ENCODE peak calls at places on chromosomes 11 and 22, in eight cellular contexts. J, Q, D, N, C, W, R and E are unnamed samples.
A peak's percentile ranks its signal among the peaks of the same experiment; 100 is the strongest.

GRCh38 chr11:11243258-11243789 is 109.7 kb downstream of the CSNK2A3 start:
- DNase-seq in Q (no peak), R (no peak), W (no peak), D (no peak), J (no peak), N (no peak), C (no peak), E (no peak)

GRCh38 chr11:44963948-44964347 is 13.3 kb upstream of the TP53I11 start:
- DNase-seq in Q (no peak), N (no peak), D (no peak), J (no peak), R (no peak), W (no peak), C (no peak), E (no peak)

GRCh38 chr11:43542734-43543133 is 137.8 kb upstream of the HSD17B12 start:
- DNase-seq in J (no peak), D (no peak), R (no peak), N (no peak), C (no peak), Q (no peak), W (no peak), E (no peak)

GRCh38 chr11:67248653-67249052 is 17.6 kb upstream of the GRK2 start:
- DNase-seq in D (no peak), W (no peak), R (no peak), C (no peak), N (no peak), J (no peak), Q (no peak), E (no peak)

GRCh38 chr22:18156878-18157713 is 7.1 kb downstream of the USP18 start:
- DNase-seq in D (peak; percentile 58), W (peak; percentile 80), C (peak; percentile 70), R (peak; percentile 98), Q (peak; percentile 14), J (peak; percentile 81), N (peak; percentile 28), E (peak; percentile 63)

GRCh38 chr11:12272821-12273617 is 104.4 kb upstream of the PARVA start:
- DNase-seq in W (no peak), D (no peak), J (no peak), Q (no peak), C (no peak), N (no peak), R (peak; percentile 36), E (no peak)

GRCh38 chr11:19864141-19865120 is 151.8 kb downstream of the NAV2 start:
- DNase-seq in Q (peak; percentile 18), W (peak; percentile 80), J (no peak), D (no peak), R (no peak), C (no peak), N (no peak), E (no peak)

GRCh38 chr11:4464216-4465159 is 15.4 kb downstream of the OR52K2 start:
- DNase-seq in R (no peak), D (no peak), N (no peak), Q (no peak), C (no peak), J (no peak), W (no peak), E (peak; percentile 8)

GRCh38 chr11:11524436-11525038 is 97.3 kb downstream of the GALNT18 start:
- DNase-seq in J (no peak), W (no peak), R (no peak), Q (no peak), C (no peak), N (no peak), D (no peak), E (no peak)

GRCh38 chr11:1570896-1571759 is 943 bp downstream of the DUSP8 start:
- DNase-seq in N (no peak), Q (peak; percentile 78), J (no peak), D (no peak), R (no peak), W (no peak), C (no peak), E (no peak)

GRCh38 chr11:74683279-74683871 is 47.9 kb downstream of the CHRDL2 start:
- DNase-seq in N (no peak), R (no peak), D (no peak), J (peak; percentile 9), W (no peak), Q (no peak), C (no peak), E (no peak)

GRCh38 chr22:27154717-27155116 is 497.3 kb downstream of the MIAT start:
- DNase-seq in D (no peak), J (no peak), C (no peak), R (no peak), N (no peak), W (peak; percentile 65), Q (no peak), E (no peak)

GRCh38 chr22:23904855-23905254 is 10.7 kb downstream of the MIF start:
- DNase-seq in R (no peak), C (peak; percentile 56), D (no peak), W (no peak), Q (no peak), J (no peak), N (no peak), E (no peak)

GRCh38 chr22:29907753-29908515 is 25.0 kb downstream of the MTMR3 start:
- DNase-seq in C (no peak), D (peak; percentile 74), J (peak; percentile 42), Q (peak; percentile 2), N (no peak), W (peak; percentile 82), R (peak; percentile 67), E (peak; percentile 79)

GRCh38 chr11:121464352-121464946 is 11.7 kb upstream of the SORL1-AS1 start:
- DNase-seq in W (peak; percentile 57), R (peak; percentile 59), Q (no peak), D (peak; percentile 47), J (peak; percentile 88), C (no peak), N (peak; percentile 55), E (no peak)

GRCh38 chr11:65355776-65356393 is 1.3 kb downstream of the TIGD3 start:
- DNase-seq in D (no peak), C (no peak), N (no peak), R (no peak), J (no peak), Q (peak; percentile 84), W (no peak), E (no peak)

GRCh38 chr11:122176651-122177050 is 60.6 kb upstream of the BLID start:
- DNase-seq in Q (no peak), W (no peak), N (no peak), R (no peak), J (no peak), D (no peak), C (no peak), E (no peak)

GRCh38 chr22:23520875-23521441 is 59.1 kb downstream of the IGLL1 start:
- DNase-seq in J (no peak), Q (no peak), D (peak; percentile 15), R (no peak), C (peak; percentile 24), W (no peak), N (no peak), E (no peak)

GRCh38 chr22:20583471-20583922 is 76.1 kb downstream of the MED15 start:
- DNase-seq in Q (no peak), J (no peak), C (peak; percentile 32), D (no peak), N (no peak), W (no peak), R (no peak), E (no peak)

GRCh38 chr11:106642331-106642730 is 375.9 kb downstream of the GUCY1A2 start:
- DNase-seq in W (no peak), D (no peak), N (no peak), J (no peak), Q (no peak), C (no peak), R (no peak), E (no peak)

GRCh38 chr11:1109918-1110705 is 35.4 kb downstream of the MUC2 start:
- DNase-seq in C (no peak), D (no peak), W (no peak), R (no peak), J (no peak), N (no peak), Q (no peak), E (no peak)

GRCh38 chr11:58965246-58965985 is 26.1 kb downstream of the GLYATL1 start:
- DNase-seq in R (peak; percentile 12), Q (no peak), N (no peak), W (no peak), C (no peak), D (no peak), J (no peak), E (no peak)

GRCh38 chr22:44876921-44877320 is 124.5 kb downstream of the ARHGAP8 start:
- DNase-seq in C (no peak), Q (no peak), R (no peak), D (no peak), N (no peak), W (no peak), J (no peak), E (no peak)

GRCh38 chr22:44024288-44024908 is at the start of gene PARVB:
- DNase-seq in N (no peak), Q (peak; percentile 34), R (no peak), C (no peak), D (no peak), W (no peak), J (peak; percentile 26), E (no peak)

GRCh38 chr22:20610243-20610686 is 102.9 kb downstream of the MED15 start:
- DNase-seq in N (no peak), D (no peak), C (no peak), J (no peak), W (no peak), R (no peak), Q (no peak), E (no peak)

GRCh38 chr22:29208502-29208862 is 2.8 kb downstream of the EMID1 start:
- DNase-seq in C (no peak), D (no peak), Q (no peak), N (no peak), W (no peak), J (no peak), R (no peak), E (no peak)

GRCh38 chr22:44180706-44181032 is at the start of gene PARVG:
- DNase-seq in C (peak; percentile 41), R (no peak), J (peak; percentile 22), W (no peak), N (no peak), Q (no peak), D (no peak), E (no peak)

GRCh38 chr11:17898071-17898470 is 114.8 kb downstream of the SERGEF start:
- DNase-seq in W (no peak), N (no peak), R (no peak), D (no peak), Q (no peak), C (no peak), J (no peak), E (no peak)

GRCh38 chr11:47161134-47161854 is 15.4 kb downstream of the ARFGAP2 start:
- DNase-seq in Q (peak; percentile 48), C (peak; percentile 81), W (no peak), R (no peak), J (peak; percentile 70), D (peak; percentile 92), N (peak; percentile 37), E (peak; percentile 40)

GRCh38 chr11:86067230-86068137 is 1.4 kb downstream of the PICALM start:
- DNase-seq in Q (peak; percentile 11), D (no peak), N (no peak), W (no peak), J (no peak), C (peak; percentile 68), R (no peak), E (no peak)

GRCh38 chr11:10925149-10925926 is 67.5 kb upstream of the ZBED5 start:
- DNase-seq in W (no peak), J (no peak), R (no peak), D (no peak), C (no peak), Q (no peak), N (no peak), E (no peak)

GRCh38 chr11:128039140-128040021 is 548.0 kb downstream of the ETS1 start:
- DNase-seq in N (peak; percentile 29), J (peak; percentile 78), Q (no peak), W (no peak), D (no peak), C (peak; percentile 11), R (peak; percentile 57), E (no peak)

GRCh38 chr22:30441088-30441487 is 15.5 kb downstream of the MTFP1 start:
- DNase-seq in Q (no peak), D (no peak), C (no peak), W (no peak), J (no peak), N (no peak), R (no peak), E (no peak)

GRCh38 chr11:63840356-63841060 is 1.6 kb downstream of the MARK2 start:
- DNase-seq in R (no peak), J (no peak), W (no peak), N (no peak), C (peak; percentile 31), D (no peak), Q (peak; percentile 37), E (no peak)